ENCODE peak calls at places on chromosomes 4 and X, in seven cellular contexts. One of them, this sample, is unnamed.

GRCh38 chrX:50067435-50068292 is 133.1 kb downstream of the AKAP4 start:
- DNase-seq in sigmoid colon: no peak
- DNase-seq in upper lobe of right lung: no peak
- DNase-seq in brain microvascular endothelial cell: peak
- DNase-seq in cardiac fibroblast: peak
- DNase-seq in fibroblast of mammary gland: peak
- DNase-seq in neural progenitor cell: peak
- DNase-seq in this sample: peak

GRCh38 chr4:106763044-106763443 is 273.1 kb downstream of the DKK2 start:
- DNase-seq in brain microvascular endothelial cell: no peak
- DNase-seq in fibroblast of mammary gland: peak
- DNase-seq in sigmoid colon: peak
- DNase-seq in upper lobe of right lung: no peak
- DNase-seq in neural progenitor cell: peak
- DNase-seq in cardiac fibroblast: peak
- DNase-seq in this sample: no peak

GRCh38 chr4:1080961-1081688 is 32.2 kb downstream of the RNF212 start:
- DNase-seq in cardiac fibroblast: peak
- DNase-seq in sigmoid colon: no peak
- DNase-seq in brain microvascular endothelial cell: no peak
- DNase-seq in upper lobe of right lung: no peak
- DNase-seq in neural progenitor cell: no peak
- DNase-seq in fibroblast of mammary gland: peak
- DNase-seq in this sample: no peak

GRCh38 chr4:71229477-71230257 is 109.2 kb upstream of the SLC4A4 start:
- DNase-seq in cardiac fibroblast: peak
- DNase-seq in neural progenitor cell: peak
- DNase-seq in sigmoid colon: no peak
- DNase-seq in brain microvascular endothelial cell: peak
- DNase-seq in fibroblast of mammary gland: peak
- DNase-seq in upper lobe of right lung: no peak
- DNase-seq in this sample: peak

GRCh38 chr4:82799006-82799881 is 648 bp upstream of the SCD5 start:
- DNase-seq in sigmoid colon: no peak
- DNase-seq in cardiac fibroblast: no peak
- DNase-seq in upper lobe of right lung: no peak
- DNase-seq in fibroblast of mammary gland: no peak
- DNase-seq in neural progenitor cell: peak
- DNase-seq in brain microvascular endothelial cell: no peak
- DNase-seq in this sample: peak

GRCh38 chr4:9800878-9801277 is 19.4 kb downstream of the DRD5 start:
- DNase-seq in neural progenitor cell: no peak
- DNase-seq in fibroblast of mammary gland: no peak
- DNase-seq in upper lobe of right lung: no peak
- DNase-seq in sigmoid colon: no peak
- DNase-seq in cardiac fibroblast: no peak
- DNase-seq in brain microvascular endothelial cell: no peak
- DNase-seq in this sample: no peak

GRCh38 chr4:48913346-48913745 is 6.8 kb upstream of the OCIAD2 start:
- DNase-seq in cardiac fibroblast: peak
- DNase-seq in neural progenitor cell: no peak
- DNase-seq in fibroblast of mammary gland: peak
- DNase-seq in upper lobe of right lung: no peak
- DNase-seq in sigmoid colon: peak
- DNase-seq in brain microvascular endothelial cell: peak
- DNase-seq in this sample: no peak

GRCh38 chr4:26122690-26123089 is 198.1 kb upstream of the RBPJ start:
- DNase-seq in cardiac fibroblast: no peak
- DNase-seq in brain microvascular endothelial cell: no peak
- DNase-seq in neural progenitor cell: no peak
- DNase-seq in sigmoid colon: no peak
- DNase-seq in upper lobe of right lung: no peak
- DNase-seq in fibroblast of mammary gland: no peak
- DNase-seq in this sample: no peak

GRCh38 chr4:161952382-161952781 is 211.4 kb downstream of the FSTL5 start:
- DNase-seq in brain microvascular endothelial cell: no peak
- DNase-seq in fibroblast of mammary gland: no peak
- DNase-seq in cardiac fibroblast: peak
- DNase-seq in sigmoid colon: no peak
- DNase-seq in neural progenitor cell: no peak
- DNase-seq in upper lobe of right lung: no peak
- DNase-seq in this sample: no peak

GRCh38 chr4:2340272-2341061 is 78.0 kb downstream of the ZFYVE28 start:
- DNase-seq in brain microvascular endothelial cell: no peak
- DNase-seq in sigmoid colon: peak
- DNase-seq in neural progenitor cell: no peak
- DNase-seq in cardiac fibroblast: no peak
- DNase-seq in fibroblast of mammary gland: no peak
- DNase-seq in upper lobe of right lung: peak
- DNase-seq in this sample: no peak

GRCh38 chr4:89308161-89308500 is 531 bp upstream of the GPRIN3 start:
- DNase-seq in upper lobe of right lung: no peak
- DNase-seq in sigmoid colon: no peak
- DNase-seq in brain microvascular endothelial cell: no peak
- DNase-seq in fibroblast of mammary gland: no peak
- DNase-seq in neural progenitor cell: no peak
- DNase-seq in cardiac fibroblast: no peak
- DNase-seq in this sample: no peak

GRCh38 chr4:55125087-55125721 is at the start of gene KDR:
- DNase-seq in fibroblast of mammary gland: peak
- DNase-seq in neural progenitor cell: peak
- DNase-seq in sigmoid colon: no peak
- DNase-seq in upper lobe of right lung: peak
- DNase-seq in cardiac fibroblast: peak
- DNase-seq in brain microvascular endothelial cell: peak
- DNase-seq in this sample: no peak

GRCh38 chrX:1027133-1027532 is 185.3 kb downstream of the CRLF2 start:
- DNase-seq in upper lobe of right lung: peak
- DNase-seq in cardiac fibroblast: no peak
- DNase-seq in fibroblast of mammary gland: no peak
- DNase-seq in brain microvascular endothelial cell: no peak
- DNase-seq in neural progenitor cell: no peak
- DNase-seq in sigmoid colon: no peak
- DNase-seq in this sample: no peak

GRCh38 chr4:171101845-171102244 is 711.4 kb upstream of the GALNTL6 start:
- DNase-seq in cardiac fibroblast: no peak
- DNase-seq in neural progenitor cell: no peak
- DNase-seq in sigmoid colon: no peak
- DNase-seq in brain microvascular endothelial cell: no peak
- DNase-seq in upper lobe of right lung: no peak
- DNase-seq in fibroblast of mammary gland: no peak
- DNase-seq in this sample: no peak

GRCh38 chr4:25827373-25827772 is 35.4 kb downstream of the SEL1L3 start:
- DNase-seq in cardiac fibroblast: no peak
- DNase-seq in fibroblast of mammary gland: no peak
- DNase-seq in sigmoid colon: no peak
- DNase-seq in brain microvascular endothelial cell: no peak
- DNase-seq in neural progenitor cell: no peak
- DNase-seq in upper lobe of right lung: no peak
- DNase-seq in this sample: no peak

GRCh38 chrX:110322603-110323002 is 4.7 kb upstream of the AMMECR1 start:
- DNase-seq in sigmoid colon: no peak
- DNase-seq in fibroblast of mammary gland: peak
- DNase-seq in upper lobe of right lung: no peak
- DNase-seq in cardiac fibroblast: peak
- DNase-seq in neural progenitor cell: no peak
- DNase-seq in brain microvascular endothelial cell: no peak
- DNase-seq in this sample: no peak

GRCh38 chrX:54479471-54480122 is 16.4 kb downstream of the FGD1 start:
- DNase-seq in fibroblast of mammary gland: no peak
- DNase-seq in brain microvascular endothelial cell: no peak
- DNase-seq in sigmoid colon: no peak
- DNase-seq in cardiac fibroblast: no peak
- DNase-seq in neural progenitor cell: peak
- DNase-seq in upper lobe of right lung: no peak
- DNase-seq in this sample: peak

GRCh38 chr4:153494562-153494961 is 28.4 kb downstream of the TMEM131L start:
- DNase-seq in upper lobe of right lung: no peak
- DNase-seq in sigmoid colon: no peak
- DNase-seq in neural progenitor cell: no peak
- DNase-seq in fibroblast of mammary gland: no peak
- DNase-seq in brain microvascular endothelial cell: no peak
- DNase-seq in cardiac fibroblast: no peak
- DNase-seq in this sample: no peak

GRCh38 chrX:637660-638481 is 7.3 kb downstream of the SHOX start:
- DNase-seq in cardiac fibroblast: peak
- DNase-seq in sigmoid colon: no peak
- DNase-seq in neural progenitor cell: peak
- DNase-seq in upper lobe of right lung: peak
- DNase-seq in brain microvascular endothelial cell: no peak
- DNase-seq in fibroblast of mammary gland: no peak
- DNase-seq in this sample: no peak

GRCh38 chr4:109803924-109804571 is 2.2 kb upstream of the CFI start:
- DNase-seq in sigmoid colon: no peak
- DNase-seq in fibroblast of mammary gland: peak
- DNase-seq in upper lobe of right lung: no peak
- DNase-seq in neural progenitor cell: peak
- DNase-seq in brain microvascular endothelial cell: peak
- DNase-seq in cardiac fibroblast: peak
- DNase-seq in this sample: peak
- TF ChIP-seq CTCF in sigmoid colon: no peak
- TF ChIP-seq CTCF in fibroblast of mammary gland: peak
- TF ChIP-seq CTCF in upper lobe of right lung: peak
- TF ChIP-seq CTCF in neural progenitor cell: peak
- TF ChIP-seq CTCF in brain microvascular endothelial cell: peak
- TF ChIP-seq CTCF in cardiac fibroblast: peak
- TF ChIP-seq CTCF in this sample: peak

GRCh38 chr4:84031401-84031800 is 467.7 kb downstream of the NKX6-1 start:
- DNase-seq in sigmoid colon: no peak
- DNase-seq in brain microvascular endothelial cell: no peak
- DNase-seq in neural progenitor cell: no peak
- DNase-seq in fibroblast of mammary gland: no peak
- DNase-seq in cardiac fibroblast: no peak
- DNase-seq in upper lobe of right lung: no peak
- DNase-seq in this sample: peak

GRCh38 chr4:84035568-84035967 is 463.5 kb downstream of the NKX6-1 start:
- DNase-seq in sigmoid colon: no peak
- DNase-seq in fibroblast of mammary gland: no peak
- DNase-seq in cardiac fibroblast: no peak
- DNase-seq in brain microvascular endothelial cell: no peak
- DNase-seq in upper lobe of right lung: no peak
- DNase-seq in neural progenitor cell: no peak
- DNase-seq in this sample: no peak

GRCh38 chr4:84028340-84028739 is 470.8 kb downstream of the NKX6-1 start:
- DNase-seq in fibroblast of mammary gland: no peak
- DNase-seq in cardiac fibroblast: no peak
- DNase-seq in neural progenitor cell: no peak
- DNase-seq in brain microvascular endothelial cell: peak
- DNase-seq in sigmoid colon: no peak
- DNase-seq in upper lobe of right lung: no peak
- DNase-seq in this sample: peak

GRCh38 chr4:84032372-84032771 is 466.7 kb downstream of the NKX6-1 start:
- DNase-seq in cardiac fibroblast: no peak
- DNase-seq in fibroblast of mammary gland: no peak
- DNase-seq in neural progenitor cell: no peak
- DNase-seq in brain microvascular endothelial cell: no peak
- DNase-seq in sigmoid colon: no peak
- DNase-seq in upper lobe of right lung: no peak
- DNase-seq in this sample: peak
- H3K4me3 ChIP-seq in cardiac fibroblast: no peak
- H3K4me3 ChIP-seq in fibroblast of mammary gland: no peak
- H3K4me3 ChIP-seq in neural progenitor cell: no peak
- H3K4me3 ChIP-seq in brain microvascular endothelial cell: no peak
- H3K4me3 ChIP-seq in sigmoid colon: no peak
- H3K4me3 ChIP-seq in upper lobe of right lung: no peak
- H3K4me3 ChIP-seq in this sample: no peak

DNA sequence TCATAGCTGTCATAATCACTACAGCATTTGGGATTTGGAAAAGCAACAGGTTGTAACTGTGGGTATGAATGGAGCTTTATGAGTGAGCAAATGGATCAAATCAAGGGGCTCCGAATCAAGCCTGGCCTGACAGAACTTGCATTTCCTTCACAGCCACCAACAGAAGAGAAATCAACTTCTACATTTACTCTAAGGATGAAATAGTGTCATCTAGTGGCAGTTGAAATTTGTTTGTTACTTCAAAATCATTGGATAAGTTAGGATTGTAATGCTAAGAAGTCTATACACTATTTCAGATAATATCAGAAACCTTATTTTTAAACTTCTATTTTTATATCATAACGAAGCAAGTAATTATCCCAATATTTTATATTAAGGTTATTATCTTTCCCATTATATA is 10.7 kb upstream of the WDR17 start:
- DNase-seq in fibroblast of mammary gland: peak
- DNase-seq in sigmoid colon: no peak
- DNase-seq in brain microvascular endothelial cell: no peak
- DNase-seq in neural progenitor cell: no peak
- DNase-seq in upper lobe of right lung: no peak
- DNase-seq in cardiac fibroblast: no peak
- DNase-seq in this sample: no peak
- TF ChIP-seq CTCF in fibroblast of mammary gland: peak
- TF ChIP-seq CTCF in sigmoid colon: no peak
- TF ChIP-seq CTCF in brain microvascular endothelial cell: peak
- TF ChIP-seq CTCF in neural progenitor cell: peak
- TF ChIP-seq CTCF in upper lobe of right lung: peak
- TF ChIP-seq CTCF in cardiac fibroblast: no peak
- TF ChIP-seq CTCF in this sample: peak

DNA sequence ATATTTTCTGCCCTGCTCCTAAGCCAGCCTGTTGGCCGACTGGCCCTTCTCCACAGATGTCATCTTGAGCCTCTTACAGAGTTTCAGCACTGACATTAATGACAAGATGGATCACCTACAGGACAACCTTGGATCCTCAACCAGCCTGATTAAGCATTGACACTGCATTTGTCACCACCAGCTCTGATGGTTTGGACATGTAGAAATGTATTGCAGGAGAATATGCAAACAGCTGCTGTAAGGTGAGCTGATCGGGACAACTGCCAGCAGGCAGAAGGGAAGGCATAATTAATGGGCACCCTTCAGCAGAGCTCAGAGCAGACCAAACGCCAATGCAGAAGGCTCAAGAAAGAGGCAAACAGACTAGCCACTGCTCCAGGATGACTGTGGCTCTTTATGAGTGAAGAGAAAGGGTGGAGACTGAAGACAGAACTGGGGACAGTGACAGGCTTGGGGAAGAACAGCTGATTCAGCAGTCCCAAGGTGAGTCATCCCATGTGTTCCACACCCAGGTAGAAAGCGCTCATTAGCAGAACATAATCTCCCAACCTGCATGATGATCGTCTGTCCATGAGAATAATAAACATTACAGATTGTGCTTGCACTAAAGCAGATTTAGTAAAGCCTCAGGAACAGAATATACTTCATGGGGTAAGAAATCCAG is 6.7 kb downstream of the CORIN start:
- DNase-seq in upper lobe of right lung: no peak
- DNase-seq in cardiac fibroblast: no peak
- DNase-seq in sigmoid colon: no peak
- DNase-seq in brain microvascular endothelial cell: no peak
- DNase-seq in neural progenitor cell: no peak
- DNase-seq in fibroblast of mammary gland: no peak
- DNase-seq in this sample: peak
- H3K4me3 ChIP-seq in upper lobe of right lung: no peak
- H3K4me3 ChIP-seq in cardiac fibroblast: no peak
- H3K4me3 ChIP-seq in sigmoid colon: no peak
- H3K4me3 ChIP-seq in brain microvascular endothelial cell: no peak
- H3K4me3 ChIP-seq in neural progenitor cell: no peak
- H3K4me3 ChIP-seq in fibroblast of mammary gland: no peak
- H3K4me3 ChIP-seq in this sample: peak

This sample was measured in WERI-Rb-1.